ENCODE peak calls at places on chromosome 16, in five cellular contexts. One of them, this sample, is unnamed.

GRCh38 chr16:48231675-48232214 is 12.4 kb upstream of the LONP2 start:
- DNase-seq in AG04450: peak
- DNase-seq in thyroid gland: peak
- DNase-seq in fibroblast of villous mesenchyme: peak
- DNase-seq in cardiac fibroblast: peak
- DNase-seq in this sample: peak

GRCh38 chr16:27405546-27406451 is 3.8 kb downstream of the IL21R start:
- DNase-seq in cardiac fibroblast: no peak
- DNase-seq in thyroid gland: no peak
- DNase-seq in AG04450: no peak
- DNase-seq in fibroblast of villous mesenchyme: no peak
- DNase-seq in this sample: peak

GRCh38 chr16:56120447-56121155 is 70.7 kb upstream of the GNAO1 start:
- DNase-seq in cardiac fibroblast: no peak
- DNase-seq in AG04450: no peak
- DNase-seq in fibroblast of villous mesenchyme: no peak
- DNase-seq in thyroid gland: no peak
- DNase-seq in this sample: no peak

GRCh38 chr16:86886651-86887050 is 308.3 kb downstream of the FOXL1 start:
- DNase-seq in thyroid gland: no peak
- DNase-seq in AG04450: no peak
- DNase-seq in fibroblast of villous mesenchyme: peak
- DNase-seq in cardiac fibroblast: no peak
- DNase-seq in this sample: no peak

GRCh38 chr16:28935924-28936783 is 4.4 kb downstream of the CD19 start:
- DNase-seq in cardiac fibroblast: peak
- DNase-seq in AG04450: no peak
- DNase-seq in fibroblast of villous mesenchyme: peak
- DNase-seq in thyroid gland: peak
- DNase-seq in this sample: peak

GRCh38 chr16:84274515-84274914 is 20.2 kb upstream of the WFDC1 start:
- DNase-seq in fibroblast of villous mesenchyme: no peak
- DNase-seq in cardiac fibroblast: no peak
- DNase-seq in AG04450: no peak
- DNase-seq in thyroid gland: no peak
- DNase-seq in this sample: no peak

GRCh38 chr16:83717814-83718213 is 90.0 kb upstream of the HSBP1 start:
- DNase-seq in thyroid gland: no peak
- DNase-seq in fibroblast of villous mesenchyme: no peak
- DNase-seq in cardiac fibroblast: peak
- DNase-seq in AG04450: no peak
- DNase-seq in this sample: peak

GRCh38 chr16:72769876-72770275 is 278.1 kb downstream of the ZFHX3 start:
- DNase-seq in cardiac fibroblast: peak
- DNase-seq in thyroid gland: no peak
- DNase-seq in fibroblast of villous mesenchyme: peak
- DNase-seq in AG04450: no peak
- DNase-seq in this sample: no peak

GRCh38 chr16:50765866-50766265 is 24.0 kb downstream of the CYLD start:
- DNase-seq in fibroblast of villous mesenchyme: no peak
- DNase-seq in AG04450: no peak
- DNase-seq in cardiac fibroblast: no peak
- DNase-seq in thyroid gland: no peak
- DNase-seq in this sample: no peak

GRCh38 chr16:30996324-30996999 is 11.5 kb downstream of the HSD3B7 start:
- DNase-seq in thyroid gland: no peak
- DNase-seq in AG04450: no peak
- DNase-seq in fibroblast of villous mesenchyme: peak
- DNase-seq in cardiac fibroblast: peak
- DNase-seq in this sample: no peak
- H3K4me3 ChIP-seq in thyroid gland: peak
- H3K4me3 ChIP-seq in AG04450: peak
- H3K4me3 ChIP-seq in fibroblast of villous mesenchyme: peak
- H3K4me3 ChIP-seq in cardiac fibroblast: peak
- H3K4me3 ChIP-seq in this sample: peak

GRCh38 chr16:70437017-70437581 is 1.8 kb downstream of the ST3GAL2 start:
- DNase-seq in AG04450: peak
- DNase-seq in cardiac fibroblast: peak
- DNase-seq in thyroid gland: no peak
- DNase-seq in fibroblast of villous mesenchyme: peak
- DNase-seq in this sample: peak
- H3K4me3 ChIP-seq in AG04450: peak
- H3K4me3 ChIP-seq in cardiac fibroblast: peak
- H3K4me3 ChIP-seq in thyroid gland: no peak
- H3K4me3 ChIP-seq in fibroblast of villous mesenchyme: peak
- H3K4me3 ChIP-seq in this sample: no peak

GRCh38 chr16:22336581-22336980 is 37.8 kb downstream of the CDR2 start:
- DNase-seq in fibroblast of villous mesenchyme: no peak
- DNase-seq in thyroid gland: no peak
- DNase-seq in cardiac fibroblast: no peak
- DNase-seq in AG04450: no peak
- DNase-seq in this sample: no peak
- H3K4me3 ChIP-seq in fibroblast of villous mesenchyme: no peak
- H3K4me3 ChIP-seq in thyroid gland: no peak
- H3K4me3 ChIP-seq in cardiac fibroblast: no peak
- H3K4me3 ChIP-seq in AG04450: no peak
- H3K4me3 ChIP-seq in this sample: no peak

GRCh38 chr16:19771040-19771439 is 53.0 kb downstream of the IQCK start:
- DNase-seq in cardiac fibroblast: no peak
- DNase-seq in thyroid gland: peak
- DNase-seq in fibroblast of villous mesenchyme: no peak
- DNase-seq in AG04450: no peak
- DNase-seq in this sample: no peak
- H3K4me3 ChIP-seq in cardiac fibroblast: no peak
- H3K4me3 ChIP-seq in thyroid gland: no peak
- H3K4me3 ChIP-seq in fibroblast of villous mesenchyme: no peak
- H3K4me3 ChIP-seq in AG04450: no peak
- H3K4me3 ChIP-seq in this sample: no peak

GRCh38 chr16:85734311-85735017 is 16.4 kb downstream of the C16orf74 start:
- DNase-seq in AG04450: no peak
- DNase-seq in thyroid gland: no peak
- DNase-seq in fibroblast of villous mesenchyme: no peak
- DNase-seq in cardiac fibroblast: no peak
- DNase-seq in this sample: no peak

GRCh38 chr16:85733839-85734170 is 17.1 kb downstream of the C16orf74 start:
- DNase-seq in cardiac fibroblast: peak
- DNase-seq in fibroblast of villous mesenchyme: peak
- DNase-seq in thyroid gland: no peak
- DNase-seq in AG04450: no peak
- DNase-seq in this sample: no peak

GRCh38 chr16:85736924-85737323 is 14.0 kb downstream of the C16orf74 start:
- DNase-seq in thyroid gland: no peak
- DNase-seq in fibroblast of villous mesenchyme: no peak
- DNase-seq in cardiac fibroblast: no peak
- DNase-seq in AG04450: no peak
- DNase-seq in this sample: no peak

GRCh38 chr16:85735946-85736345 is 14.9 kb downstream of the C16orf74 start:
- DNase-seq in AG04450: no peak
- DNase-seq in fibroblast of villous mesenchyme: no peak
- DNase-seq in cardiac fibroblast: no peak
- DNase-seq in thyroid gland: no peak
- DNase-seq in this sample: no peak

GRCh38 chr16:85735225-85735722 is 15.6 kb downstream of the C16orf74 start:
- DNase-seq in fibroblast of villous mesenchyme: no peak
- DNase-seq in AG04450: no peak
- DNase-seq in cardiac fibroblast: no peak
- DNase-seq in thyroid gland: no peak
- DNase-seq in this sample: no peak
- H3K4me3 ChIP-seq in fibroblast of villous mesenchyme: no peak
- H3K4me3 ChIP-seq in AG04450: no peak
- H3K4me3 ChIP-seq in cardiac fibroblast: no peak
- H3K4me3 ChIP-seq in thyroid gland: no peak
- H3K4me3 ChIP-seq in this sample: no peak

DNA sequence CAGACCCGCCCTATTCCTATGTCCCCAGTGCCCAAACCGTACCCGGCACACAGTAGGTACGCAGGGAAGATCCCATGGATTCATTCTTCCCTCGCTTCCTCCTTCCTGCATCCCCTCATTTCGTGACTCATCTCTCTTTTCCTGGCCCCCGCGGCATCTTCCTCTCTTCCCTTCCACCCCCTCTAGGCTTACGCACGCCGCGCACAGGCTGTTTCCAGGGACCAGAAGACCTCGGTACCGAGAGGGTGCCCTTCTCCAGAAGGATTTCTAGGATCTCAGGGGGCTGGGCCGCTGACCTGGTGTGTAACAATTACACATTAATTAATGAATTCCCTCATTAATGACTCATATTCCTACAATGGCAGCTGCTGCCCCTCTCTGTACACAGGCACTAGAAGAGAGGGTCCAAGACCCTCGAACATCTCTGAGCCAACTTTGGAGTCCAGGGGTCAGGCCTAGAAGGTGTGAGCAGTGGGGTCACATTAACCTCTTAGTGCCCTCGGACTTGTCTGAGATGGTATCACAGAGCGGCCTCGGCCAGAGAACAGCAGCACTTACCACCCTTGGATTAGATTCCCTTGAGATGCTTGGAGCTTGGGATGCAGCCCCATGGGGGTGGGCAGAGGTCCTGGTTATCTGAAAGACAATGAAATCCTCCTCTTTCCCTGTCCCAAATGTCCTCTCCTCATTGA is 16.8 kb upstream of the PLLP start:
- DNase-seq in thyroid gland: no peak
- DNase-seq in cardiac fibroblast: no peak
- DNase-seq in fibroblast of villous mesenchyme: no peak
- DNase-seq in AG04450: no peak
- DNase-seq in this sample: no peak
- H3K4me3 ChIP-seq in thyroid gland: no peak
- H3K4me3 ChIP-seq in cardiac fibroblast: no peak
- H3K4me3 ChIP-seq in fibroblast of villous mesenchyme: no peak
- H3K4me3 ChIP-seq in AG04450: no peak
- H3K4me3 ChIP-seq in this sample: no peak

GRCh38 chr16:54926166-54926838 is 4.4 kb upstream of the IRX5 start:
- DNase-seq in AG04450: no peak
- DNase-seq in cardiac fibroblast: peak
- DNase-seq in thyroid gland: no peak
- DNase-seq in fibroblast of villous mesenchyme: no peak
- DNase-seq in this sample: no peak

GRCh38 chr16:54928421-54929089 is 2.1 kb upstream of the IRX5 start:
- DNase-seq in AG04450: no peak
- DNase-seq in thyroid gland: peak
- DNase-seq in fibroblast of villous mesenchyme: no peak
- DNase-seq in cardiac fibroblast: peak
- DNase-seq in this sample: peak

GRCh38 chr16:54928016-54928356 is 2.7 kb upstream of the IRX5 start:
- DNase-seq in cardiac fibroblast: peak
- DNase-seq in fibroblast of villous mesenchyme: no peak
- DNase-seq in AG04450: no peak
- DNase-seq in thyroid gland: no peak
- DNase-seq in this sample: peak

GRCh38 chr16:54929090-54930033 is 1.3 kb upstream of the IRX5 start:
- DNase-seq in cardiac fibroblast: peak
- DNase-seq in fibroblast of villous mesenchyme: peak
- DNase-seq in AG04450: peak
- DNase-seq in thyroid gland: peak
- DNase-seq in this sample: peak

GRCh38 chr16:54927125-54928015 is 3.3 kb upstream of the IRX5 start:
- DNase-seq in fibroblast of villous mesenchyme: no peak
- DNase-seq in thyroid gland: no peak
- DNase-seq in cardiac fibroblast: no peak
- DNase-seq in AG04450: no peak
- DNase-seq in this sample: no peak
- H3K4me3 ChIP-seq in fibroblast of villous mesenchyme: peak
- H3K4me3 ChIP-seq in thyroid gland: peak
- H3K4me3 ChIP-seq in cardiac fibroblast: peak
- H3K4me3 ChIP-seq in AG04450: peak
- H3K4me3 ChIP-seq in this sample: peak

This sample was measured in MG63.